ENCODE peak calls at places on chromosomes 16 and 17, in ten cellular contexts. R, B, C, U, I, T, J, W, L and S are unnamed samples.

GRCh38 chr17:81285179-81285878 is 9.8 kb downstream of the SLC38A10 start:
- DNase-seq in R (no peak), B (no peak), C (peak), U (no peak), I (no peak), T (peak), J (no peak), W (peak), L (peak), S (peak)

GRCh38 chr16:89841275-89841674 is 13.0 kb downstream of the SPIRE2 start:
- DNase-seq in R (no peak), B (no peak), C (no peak), U (no peak), I (no peak), T (peak), J (no peak), W (peak), L (no peak), S (peak)

GRCh38 chr17:53844476-53845107 is 21.9 kb downstream of the KIF2B start:
- DNase-seq in R (no peak), B (no peak), C (no peak), U (no peak), I (no peak), T (no peak), J (no peak), W (no peak), L (no peak), S (no peak)

GRCh38 chr17:61384384-61385090 is 15.1 kb upstream of the TBX2 start:
- DNase-seq in R (no peak), B (no peak), C (no peak), U (no peak), I (no peak), T (no peak), J (no peak), W (no peak), L (no peak), S (no peak)

GRCh38 chr17:28317099-28317964 is 1.7 kb upstream of the TMEM97 start:
- DNase-seq in R (no peak), B (no peak), C (no peak), U (no peak), I (no peak), T (no peak), J (no peak), W (no peak), L (no peak), S (no peak)

GRCh38 chr17:6603746-6604325 is 36.7 kb downstream of the KIAA0753 start:
- DNase-seq in R (no peak), B (no peak), C (no peak), U (no peak), I (no peak), T (no peak), J (no peak), W (no peak), L (no peak), S (no peak)

GRCh38 chr17:14760212-14760611 is 459.3 kb downstream of the HS3ST3B1 start:
- DNase-seq in R (no peak), B (no peak), C (no peak), U (no peak), I (no peak), T (no peak), J (no peak), W (no peak), L (no peak), S (no peak)

GRCh38 chr17:78573955-78574354 is 3.2 kb downstream of the DNAH17 start:
- DNase-seq in R (peak), B (no peak), C (no peak), U (no peak), I (no peak), T (no peak), J (no peak), W (no peak), L (no peak), S (no peak)

GRCh38 chr16:51591480-51591879 is 440.4 kb upstream of the SALL1 start:
- DNase-seq in R (no peak), B (no peak), C (no peak), U (no peak), I (no peak), T (no peak), J (no peak), W (no peak), L (no peak), S (no peak)

GRCh38 chr16:81313731-81314602 is 795 bp upstream of the GAN start:
- DNase-seq in R (no peak), B (no peak), C (no peak), U (no peak), I (no peak), T (no peak), J (no peak), W (no peak), L (no peak), S (no peak)

GRCh38 chr16:66385415-66385814 is 18.9 kb downstream of the CDH5 start:
- DNase-seq in R (no peak), B (no peak), C (no peak), U (no peak), I (no peak), T (no peak), J (no peak), W (no peak), L (no peak), S (no peak)

GRCh38 chr17:19703776-19704371 is 12.5 kb downstream of the SLC47A2 start:
- DNase-seq in R (peak), B (no peak), C (no peak), U (no peak), I (no peak), T (no peak), J (no peak), W (no peak), L (no peak), S (no peak)

GRCh38 chr16:63174801-63175200 is 1138.6 kb upstream of the CDH8 start:
- DNase-seq in R (no peak), B (no peak), C (no peak), U (no peak), I (no peak), T (no peak), J (no peak), W (no peak), L (no peak), S (no peak)

GRCh38 chr17:29870836-29871430 is 59.1 kb downstream of the SSH2 start:
- DNase-seq in R (no peak), B (no peak), C (no peak), U (peak), I (no peak), T (no peak), J (no peak), W (no peak), L (no peak), S (no peak)

GRCh38 chr17:66730497-66730923 is 104.4 kb upstream of the CACNG5 start:
- DNase-seq in R (no peak), B (no peak), C (no peak), U (no peak), I (no peak), T (no peak), J (no peak), W (no peak), L (no peak), S (no peak)

GRCh38 chr16:82425661-82426060 is 201.1 kb upstream of the CDH13 start:
- DNase-seq in R (no peak), B (no peak), C (no peak), U (no peak), I (no peak), T (no peak), J (no peak), W (no peak), L (no peak), S (no peak)

GRCh38 chr17:1367351-1367745 is 32.7 kb downstream of the YWHAE start:
- DNase-seq in R (no peak), B (no peak), C (no peak), U (no peak), I (no peak), T (no peak), J (no peak), W (no peak), L (no peak), S (no peak)

GRCh38 chr16:13573903-13574302 is 346.1 kb upstream of the ERCC4 start:
- DNase-seq in R (no peak), B (no peak), C (no peak), U (no peak), I (no peak), T (no peak), J (no peak), W (no peak), L (no peak), S (no peak)

GRCh38 chr16:86668136-86668535 is 89.8 kb downstream of the FOXL1 start:
- DNase-seq in R (no peak), B (peak), C (no peak), U (no peak), I (peak), T (no peak), J (no peak), W (no peak), L (no peak), S (no peak)

GRCh38 chr17:12402963-12403622 is 262.6 kb upstream of the MYOCD start:
- DNase-seq in R (no peak), B (no peak), C (no peak), U (no peak), I (peak), T (no peak), J (no peak), W (no peak), L (no peak), S (no peak)

GRCh38 chr17:74467221-74467951 is 952 bp downstream of the CD300A start:
- DNase-seq in R (no peak), B (no peak), C (no peak), U (no peak), I (no peak), T (no peak), J (no peak), W (no peak), L (no peak), S (no peak)

GRCh38 chr16:1947369-1947670 is 4.3 kb upstream of the MSRB1 start:
- DNase-seq in R (no peak), B (no peak), C (no peak), U (no peak), I (no peak), T (no peak), J (no peak), W (no peak), L (no peak), S (no peak)

GRCh38 chr17:5758651-5759050 is 174.3 kb upstream of the NLRP1 start:
- DNase-seq in R (no peak), B (no peak), C (no peak), U (no peak), I (peak), T (no peak), J (no peak), W (no peak), L (no peak), S (no peak)

GRCh38 chr16:57755726-57756423 is 20.3 kb downstream of the KATNB1 start:
- DNase-seq in R (no peak), B (no peak), C (no peak), U (no peak), I (no peak), T (no peak), J (no peak), W (no peak), L (no peak), S (no peak)

GRCh38 chr17:82779541-82779940 is 27.7 kb downstream of the TBCD start:
- DNase-seq in R (peak), B (no peak), C (no peak), U (no peak), I (no peak), T (no peak), J (no peak), W (no peak), L (no peak), S (no peak)

GRCh38 chr16:20610192-20610891 is 34.2 kb upstream of the ACSM2B start:
- DNase-seq in R (no peak), B (no peak), C (no peak), U (no peak), I (no peak), T (no peak), J (no peak), W (no peak), L (no peak), S (no peak)

GRCh38 chr16:79156761-79157160 is 443.8 kb downstream of the MAF start:
- DNase-seq in R (no peak), B (no peak), C (no peak), U (no peak), I (no peak), T (no peak), J (no peak), W (no peak), L (no peak), S (no peak)